ENCODE peak calls at places on chromosomes 12 and 14, in seven cellular contexts. I is PC-3; P is lower lobe of right lung; W is OCI-LY7; O is SK-N-MC; E is MM.1S; Y is CD4-positive, CD25-positive, alpha-beta regulatory T cell. U is an unnamed sample. For H3K9me3, the result is how much of the 10 kb centered on the place peaks cover.

GRCh38 chr12:67141405-67142018 is 127.6 kb upstream of the CAND1 start:
- DNase-seq in I (no peak), E (no peak), W (no peak), P (no peak), O (no peak), Y (no peak), U (no peak)

GRCh38 chr14:75960219-75960618 is 21.6 kb downstream of the TGFB3 start:
- DNase-seq in P (no peak), Y (no peak), W (peak), O (peak), I (no peak), E (no peak), U (no peak)

GRCh38 chr14:68355415-68355814 is 437.5 kb downstream of the ZFP36L1 start:
- DNase-seq in P (no peak), E (no peak), I (no peak), W (no peak), O (no peak), Y (no peak), U (no peak)

GRCh38 chr12:80509781-80510556 is 65.9 kb downstream of the PTPRQ start:
- DNase-seq in O (peak), E (no peak), I (peak), W (no peak), P (no peak), Y (no peak), U (no peak)

GRCh38 chr14:64891839-64892375 is 12.2 kb upstream of the SPTB start:
- DNase-seq in W (peak), E (peak), O (peak), P (no peak), Y (peak), I (peak), U (no peak)

GRCh38 chr14:98957211-98958047 is 314.6 kb downstream of the BCL11B start:
- DNase-seq in P (no peak), W (no peak), I (no peak), Y (no peak), E (no peak), O (no peak), U (no peak)

GRCh38 chr14:52061380-52061779 is 7.5 kb downstream of the NID2 start:
- DNase-seq in I (no peak), E (no peak), P (no peak), O (no peak), W (no peak), Y (no peak), U (no peak)

GRCh38 chr14:32514236-32514635 is 185.1 kb downstream of the AKAP6 start:
- DNase-seq in W (no peak), E (no peak), O (no peak), Y (no peak), I (peak), P (no peak), U (no peak)

GRCh38 chr12:29640589-29641345 is 143.0 kb downstream of the TMTC1 start:
- DNase-seq in W (no peak), O (no peak), E (no peak), I (peak), Y (no peak), P (no peak), U (no peak)

GRCh38 chr14:68249534-68250517 is 430.2 kb downstream of the RAD51B start:
- DNase-seq in W (no peak), E (no peak), Y (no peak), P (no peak), I (peak), O (no peak), U (no peak)

GRCh38 chr12:22631863-22632463 is 7.0 kb downstream of the ETNK1 start:
- DNase-seq in I (peak), Y (peak), O (no peak), P (no peak), W (peak), E (peak), U (no peak)

GRCh38 chr12:120041386-120042231 is 52.6 kb downstream of the BICDL1 start:
- DNase-seq in P (no peak), I (no peak), W (no peak), Y (peak), O (no peak), E (no peak), U (peak)

GRCh38 chr12:3658327-3659163 is 94.4 kb downstream of the CRACR2A start:
- DNase-seq in Y (peak), I (peak), P (no peak), W (peak), O (no peak), E (no peak), U (no peak)

GRCh38 chr14:30389134-30389900 is 169.6 kb upstream of the G2E3 start:
- DNase-seq in P (no peak), W (no peak), E (no peak), O (no peak), Y (no peak), I (peak), U (no peak)

GRCh38 chr14:55665067-55665700 is 85.2 kb downstream of the KTN1 start:
- DNase-seq in W (no peak), I (no peak), P (no peak), Y (peak), O (no peak), E (no peak), U (no peak)

GRCh38 chr12:88325828-88326214 is 183.7 kb downstream of the TMTC3 start:
- DNase-seq in O (no peak), W (no peak), E (no peak), Y (no peak), I (peak), P (no peak), U (no peak)

GRCh38 chr12:67689339-67689738 is 40.8 kb downstream of the DYRK2 start:
- DNase-seq in P (no peak), I (no peak), E (no peak), W (no peak), Y (no peak), O (no peak), U (no peak)

GRCh38 chr12:95970905-95971304 is 25.2 kb downstream of the HAL start:
- DNase-seq in E (no peak), O (no peak), W (no peak), P (no peak), Y (no peak), I (no peak), U (no peak)

GRCh38 chr14:94056579-94057308 is 24.3 kb downstream of the DDX24 start:
- DNase-seq in I (no peak), P (no peak), W (no peak), Y (peak), O (no peak), E (peak), U (no peak)

GRCh38 chr12:779745-780734 is 27.7 kb downstream of the WNK1 start:
- DNase-seq in O (peak), Y (no peak), E (no peak), I (peak), W (no peak), P (no peak), U (no peak)

GRCh38 chr14:69327507-69327906 is 67.5 kb downstream of the GALNT16 start:
- DNase-seq in W (no peak), P (no peak), Y (no peak), O (no peak), E (no peak), I (no peak), U (no peak)

GRCh38 chr14:90605430-90605829 is 208.6 kb downstream of the CALM1 start:
- DNase-seq in P (no peak), Y (no peak), O (no peak), E (no peak), W (no peak), I (no peak), U (no peak)

GRCh38 chr12:6788972-6789905 is at the start of gene CD4:
- DNase-seq in W (no peak), O (no peak), P (peak), I (no peak), Y (peak), E (no peak), U (peak)

GRCh38 chr14:104109731-104110361 is 24.3 kb downstream of the ASPG start:
- DNase-seq in I (no peak), O (no peak), P (peak), Y (no peak), W (no peak), E (no peak), U (no peak)

GRCh38 chr12:77842430-77842829 is 11.7 kb downstream of the NAV3 start:
- DNase-seq in E (no peak), I (peak), Y (no peak), W (no peak), P (no peak), O (no peak), U (no peak)

GRCh38 chr12:52054231-52054837 is 3.1 kb downstream of the NR4A1 start:
- DNase-seq in Y (no peak), W (no peak), O (no peak), E (no peak), P (no peak), I (no peak), U (no peak)

GRCh38 chr12:69919565-69919964 is 94.5 kb downstream of the MYRFL start:
- DNase-seq in I (no peak), O (no peak), E (no peak), Y (no peak), P (no peak), W (no peak), U (no peak)

GRCh38 chr12:105852496-105852895 is 286.3 kb downstream of the NUAK1 start:
- DNase-seq in O (no peak), Y (no peak), W (no peak), P (no peak), I (no peak), E (peak), U (no peak)

GRCh38 chr14:74579447-74580274 is 32.4 kb downstream of the LTBP2 start:
- DNase-seq in W (no peak), Y (peak), O (no peak), E (no peak), P (no peak), I (peak), U (no peak)

GRCh38 chr14:91372680-91373495 is 44.7 kb downstream of the CCDC88C start:
- DNase-seq in I (no peak), Y (peak), O (no peak), W (peak), E (peak), P (no peak), U (no peak)

GRCh38 chr12:114904254-114905003 is 220.5 kb upstream of the TBX3 start:
- DNase-seq in E (no peak), O (no peak), Y (no peak), I (peak), W (no peak), P (no peak), U (no peak)
- H3K27ac ChIP-seq in E (no peak), O (no peak), Y (no peak), I (peak), W (no peak), P (no peak), U (no peak)

GRCh38 chr12:18859400-18859799 is 121.5 kb downstream of the CAPZA3 start:
- DNase-seq in E (no peak), W (no peak), P (no peak), O (no peak), Y (no peak), I (no peak), U (no peak)

GRCh38 chr12:18861287-18861858 is 123.5 kb downstream of the CAPZA3 start:
- DNase-seq in W (peak), P (no peak), Y (peak), O (no peak), E (peak), I (peak), U (no peak)

GRCh38 chr12:18863769-18864500 is 126.0 kb downstream of the CAPZA3 start:
- DNase-seq in P (no peak), Y (no peak), O (no peak), W (no peak), I (no peak), E (no peak), U (no peak)

GRCh38 chr12:18868673-18869072 is 130.8 kb downstream of the CAPZA3 start:
- DNase-seq in I (peak), W (no peak), P (no peak), E (no peak), Y (no peak), O (no peak), U (no peak)

DNA sequence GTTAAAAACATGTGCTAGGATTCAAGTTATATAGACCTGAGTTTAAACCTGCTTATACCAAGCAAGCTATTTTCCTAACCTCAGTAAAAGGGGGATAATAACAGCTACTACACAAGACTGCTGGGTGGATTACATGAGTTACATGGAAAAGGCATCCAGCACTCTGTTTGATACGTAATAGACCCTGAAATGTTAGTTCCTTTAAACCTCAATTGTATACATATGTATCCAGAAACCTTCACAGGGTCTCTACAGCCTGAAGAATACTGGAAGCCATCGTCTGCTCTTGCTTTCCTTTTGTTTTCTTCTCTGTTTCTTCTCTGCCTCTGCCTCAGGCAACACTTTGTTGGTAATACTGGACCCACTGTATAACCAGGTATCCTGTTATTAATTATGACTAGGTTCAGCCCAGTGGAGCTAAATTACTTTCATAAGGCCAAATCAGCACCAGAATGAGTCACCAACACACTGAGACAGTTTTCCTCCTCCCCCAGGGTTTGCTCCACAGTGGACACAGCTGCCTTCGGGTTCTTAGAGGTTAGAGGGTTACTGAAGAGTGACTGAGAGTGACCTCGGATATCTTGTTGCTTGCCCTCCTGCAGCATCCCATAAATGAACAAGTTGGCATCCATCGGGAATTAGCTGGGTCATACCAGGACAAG is 127.1 kb downstream of the CAPZA3 start:
- DNase-seq in P (no peak), I (peak), W (no peak), E (no peak), Y (no peak), O (no peak), U (no peak)
- H3K4me3 ChIP-seq in P (no peak), I (no peak), W (no peak), E (no peak), Y (no peak), O (no peak), U (no peak)

GRCh38 chr14:105746124-105746514 is 219.7 kb downstream of the TMEM121 start:
- DNase-seq in P (no peak), E (no peak), O (no peak), W (no peak), I (no peak), Y (no peak), U (no peak)
- H3K9me3 ChIP-seq in P (under half), E (under half), O (under half), W (under half), I (under half), Y (under half), U (under half)

GRCh38 chr14:101828038-101828437 is 66.5 kb downstream of the PPP2R5C start:
- DNase-seq in Y (no peak), W (no peak), E (no peak), O (no peak), P (no peak), I (no peak), U (no peak)
- H3K27ac ChIP-seq in Y (peak), W (no peak), E (no peak), O (no peak), P (no peak), I (no peak), U (peak)